ENCODE peak calls at places on chromosomes 4 and X, in eight cellular contexts. G is pancreas, X is heart left ventricle, D is tibial artery, C is GM12878, B is neuronal stem cell, O is body of pancreas, K is HepG2. I is an unnamed sample. For H3K9me3, the result is how much of the 10 kb centered on the place peaks cover.

GRCh38 chr4:156294577-156294976 is 340.9 kb upstream of the CTSO start:
- DNase-seq in O (peak), X (no peak), K (peak), C (no peak), G (no peak), B (peak), D (no peak), I (no peak)

GRCh38 chrX:8981742-8982141 is 52.2 kb downstream of the FAM9B start:
- DNase-seq in K (no peak), X (no peak), C (no peak), B (no peak), D (no peak), G (no peak), O (no peak), I (no peak)

GRCh38 chrX:109760241-109760921 is 27.3 kb upstream of the ACSL4 start:
- DNase-seq in D (no peak), G (no peak), B (no peak), C (no peak), K (no peak), O (no peak), X (no peak), I (no peak)

GRCh38 chrX:51728202-51728601 is 15.0 kb upstream of the GSPT2 start:
- DNase-seq in O (no peak), D (no peak), B (no peak), X (no peak), C (no peak), G (no peak), K (no peak), I (no peak)

GRCh38 chr4:88137112-88137511 is 21.3 kb downstream of the ABCG2 start:
- DNase-seq in K (no peak), G (no peak), B (no peak), C (no peak), O (no peak), D (no peak), X (no peak), I (no peak)

GRCh38 chr4:149345424-149345823 is 470.2 kb downstream of the IQCM start:
- DNase-seq in O (no peak), D (no peak), G (no peak), X (no peak), C (no peak), B (no peak), K (no peak), I (no peak)

GRCh38 chrX:21881881-21882574 is 26.2 kb downstream of the YY2 start:
- DNase-seq in X (no peak), C (no peak), B (no peak), G (no peak), K (no peak), D (no peak), O (no peak), I (no peak)

GRCh38 chr4:11748169-11748872 is 319.6 kb upstream of the HS3ST1 start:
- DNase-seq in B (no peak), K (no peak), X (no peak), C (no peak), D (no peak), O (no peak), G (no peak), I (no peak)

GRCh38 chrX:38656350-38656915 is 95.1 kb downstream of the TSPAN7 start:
- DNase-seq in C (no peak), B (no peak), D (no peak), K (no peak), G (no peak), O (no peak), X (no peak), I (no peak)

GRCh38 chrX:134803551-134804183 is 145.4 kb upstream of the PLAC1 start:
- DNase-seq in B (no peak), D (no peak), X (no peak), O (no peak), C (no peak), G (no peak), K (peak), I (no peak)

GRCh38 chrX:134810211-134810610 is 151.9 kb upstream of the PLAC1 start:
- DNase-seq in X (no peak), K (no peak), C (no peak), O (no peak), D (no peak), G (no peak), B (no peak), I (no peak)

GRCh38 chrX:134807039-134807729 is 148.9 kb upstream of the PLAC1 start:
- DNase-seq in C (peak), G (peak), D (peak), X (peak), B (peak), O (peak), K (peak), I (peak)

GRCh38 chrX:134804779-134805178 is 146.5 kb upstream of the PLAC1 start:
- DNase-seq in G (no peak), O (no peak), X (no peak), B (no peak), D (no peak), K (no peak), C (no peak), I (no peak)

GRCh38 chrX:134806707-134807038 is 148.4 kb upstream of the PLAC1 start:
- DNase-seq in D (no peak), O (no peak), G (no peak), C (no peak), X (no peak), B (no peak), K (no peak), I (no peak)
- H3K4me3 ChIP-seq in D (peak), O (peak), G (peak), C (peak), X (peak), B (no peak), K (peak), I (peak)

GRCh38 chrX:152652467-152652866 is 14.8 kb downstream of the GABRQ start:
- DNase-seq in C (no peak), O (no peak), D (no peak), K (no peak), B (no peak), X (no peak), G (no peak), I (no peak)

GRCh38 chrX:152656087-152656486 is 18.4 kb downstream of the GABRQ start:
- DNase-seq in X (no peak), G (no peak), B (no peak), K (no peak), C (no peak), D (no peak), O (no peak), I (no peak)

GRCh38 chrX:152652060-152652459 is 14.4 kb downstream of the GABRQ start:
- DNase-seq in D (no peak), C (no peak), K (no peak), X (no peak), G (no peak), O (no peak), B (no peak), I (no peak)

GRCh38 chrX:152658302-152658701 is 20.6 kb downstream of the GABRQ start:
- DNase-seq in G (no peak), B (peak), C (no peak), O (no peak), D (no peak), X (no peak), K (no peak), I (no peak)

DNA sequence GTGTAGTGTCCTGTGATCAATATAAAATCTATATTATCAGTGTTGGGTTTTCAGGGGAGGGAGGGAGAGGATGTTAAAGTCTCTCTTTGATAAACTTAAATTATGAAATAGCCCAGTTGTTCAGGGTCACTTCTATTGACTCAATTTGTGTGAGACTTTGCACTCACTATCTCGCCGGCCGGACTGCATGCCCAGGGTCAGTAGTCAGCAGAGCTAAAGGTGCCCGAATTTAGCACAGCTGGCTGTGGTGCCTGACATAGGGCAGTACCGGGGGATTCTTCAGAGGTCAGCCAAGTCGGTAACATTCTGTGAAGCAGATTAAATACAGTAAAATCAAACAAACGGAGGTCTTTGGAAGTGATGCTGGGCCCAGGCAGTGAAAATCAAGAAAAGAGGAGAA is 19.2 kb downstream of the GABRQ start:
- DNase-seq in B (no peak), G (no peak), O (no peak), C (no peak), K (peak), D (no peak), X (no peak), I (no peak)
- H3K9me3 ChIP-seq in B (under half), G (under half), O (under half), C (under half), K (under half), D (under half), X (under half), I (under half)

GRCh38 chrX:18668468-18668867 is 3.4 kb downstream of the RS1 start:
- DNase-seq in C (peak), B (no peak), O (no peak), X (no peak), G (no peak), D (no peak), K (no peak), I (no peak)
- H3K4me3 ChIP-seq in C (no peak), B (no peak), O (no peak), X (no peak), G (no peak), D (no peak), K (no peak), I (no peak)

GRCh38 chrX:56530011-56530410 is 33.4 kb upstream of the UBQLN2 start:
- DNase-seq in K (no peak), G (no peak), D (no peak), O (no peak), C (no peak), X (no peak), B (no peak), I (no peak)
- H3K9me3 ChIP-seq in K (under half), G (under half), D (under half), O (under half), C (under half), X (under half), B (under half), I (under half)

I was measured in left ventricle myocardium inferior.